ENCODE peak calls at places on chromosomes 2 and 18, in five cellular contexts. Z, H, I, R and G are unnamed samples.

GRCh38 chr18:78566065-78566464 is 413.6 kb upstream of the SALL3 start:
- DNase-seq in Z (no peak), I (no peak), R (no peak), H (no peak), G (no peak)

GRCh38 chr2:234970467-234970866 is 18.6 kb downstream of the SH3BP4 start:
- DNase-seq in R (no peak), I (no peak), Z (no peak), H (peak), G (peak)

GRCh38 chr18:59196161-59196560 is 23.8 kb upstream of the GRP start:
- DNase-seq in R (no peak), H (no peak), Z (no peak), I (no peak), G (no peak)

GRCh38 chr2:23171108-23171507 is 213.9 kb upstream of the KLHL29 start:
- DNase-seq in R (no peak), Z (no peak), I (no peak), H (no peak), G (no peak)

GRCh38 chr2:37349376-37349775 is 4.9 kb downstream of the QPCT start:
- DNase-seq in H (no peak), Z (no peak), I (peak), R (no peak), G (no peak)

GRCh38 chr2:219228026-219228744 is 1.3 kb downstream of the ATG9A start:
- DNase-seq in H (no peak), I (no peak), R (no peak), Z (no peak), G (peak)

GRCh38 chr2:161915121-161915520 is 158.9 kb downstream of the DPP4 start:
- DNase-seq in Z (no peak), R (no peak), H (no peak), I (no peak), G (no peak)

GRCh38 chr18:3720818-3721545 is 271.0 kb downstream of the TGIF1 start:
- DNase-seq in Z (no peak), H (no peak), I (no peak), R (no peak), G (no peak)

GRCh38 chr2:218083352-218083676 is 14.3 kb downstream of the RUFY4 start:
- DNase-seq in H (no peak), I (no peak), R (no peak), Z (no peak), G (no peak)

GRCh38 chr2:164689020-164689419 is 67.7 kb upstream of the GRB14 start:
- DNase-seq in H (no peak), I (no peak), R (no peak), Z (no peak), G (no peak)

GRCh38 chr18:45962461-45962860 is 4.7 kb downstream of the EPG5 start:
- DNase-seq in Z (no peak), R (no peak), I (no peak), H (peak), G (peak)

GRCh38 chr2:147204102-147204501 is 640.7 kb upstream of the ACVR2A start:
- DNase-seq in I (no peak), R (no peak), H (peak), Z (no peak), G (peak)

GRCh38 chr2:163341426-163341825 is 394.4 kb downstream of the FIGN start:
- DNase-seq in H (peak), I (no peak), Z (no peak), R (no peak), G (peak)
- TF ChIP-seq CTCF in H (no peak), I (no peak), Z (no peak), R (no peak), G (no peak)

GRCh38 chr18:36299010-36299409 is 1.5 kb downstream of the FHOD3 start:
- DNase-seq in I (no peak), R (no peak), H (no peak), Z (no peak), G (no peak)
- H3K4me3 ChIP-seq in I (no peak), R (peak), H (peak), Z (peak), G (no peak)

GRCh38 chr2:69559696-69560482 is 83.7 kb downstream of the AAK1 start:
- DNase-seq in H (peak), R (no peak), Z (no peak), I (peak), G (peak)
- TF ChIP-seq CTCF in H (peak), R (peak), Z (peak), I (peak), G (peak)

DNA sequence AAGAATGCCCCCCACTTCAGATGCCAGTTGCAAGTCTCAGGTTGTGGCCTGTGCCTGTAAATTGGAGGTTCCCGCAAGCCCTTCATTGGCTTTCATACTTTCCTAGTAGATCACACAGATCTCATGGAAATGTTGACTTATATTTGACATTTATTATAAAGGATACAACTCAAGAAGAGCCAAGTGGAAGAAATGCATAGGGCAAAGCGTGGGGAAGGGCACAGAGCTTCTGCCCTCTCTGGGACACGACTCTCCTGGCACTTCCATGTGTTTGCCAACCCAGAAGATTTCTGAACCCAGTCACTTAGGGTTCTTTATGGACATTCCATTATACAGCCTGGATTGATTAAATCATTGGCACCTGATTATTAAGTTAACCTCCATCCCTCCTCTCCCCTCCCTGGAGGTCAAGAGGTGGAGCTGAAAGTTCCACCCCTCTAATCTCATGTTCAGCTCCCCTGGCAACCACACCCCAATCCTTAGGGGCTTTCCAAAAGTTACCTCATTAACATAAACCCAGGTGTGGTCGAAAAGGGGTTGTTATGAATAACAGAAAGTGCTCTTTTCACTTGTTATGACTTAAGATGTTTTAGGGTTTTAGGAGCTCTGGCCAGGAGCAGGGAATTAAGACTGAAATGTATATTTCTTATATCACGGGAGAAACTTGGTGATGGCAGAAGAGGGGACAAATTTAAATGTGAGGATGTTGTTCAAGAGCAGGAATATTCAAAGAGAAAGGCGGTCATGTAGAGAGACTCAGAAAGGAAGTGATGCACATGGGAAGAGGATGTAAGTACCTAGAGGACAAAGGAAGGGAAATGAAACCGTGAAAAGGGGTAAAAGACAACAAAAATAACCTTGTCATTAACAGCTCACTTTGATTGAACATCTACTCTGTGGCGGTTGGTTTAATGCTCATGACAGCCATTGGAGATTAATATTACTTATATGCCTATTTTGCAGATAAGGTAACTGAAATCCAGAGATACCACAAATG is 31.8 kb downstream of the SP100 start:
- DNase-seq in R (no peak), Z (no peak), H (no peak), I (no peak), G (no peak)
- H3K4me3 ChIP-seq in R (no peak), Z (no peak), H (no peak), I (no peak), G (no peak)